ENCODE peak calls at places on chromosome 16, in four cellular contexts. S, T, U and C are unnamed samples. For H3K4me1, the result is how much of the 10 kb centered on the place peaks cover.

GRCh38 chr16:13453938-13454553 is 465.9 kb upstream of the ERCC4 start:
- DNase-seq in S (no peak), T (peak), U (peak), C (peak)

GRCh38 chr16:27179500-27180072 is 23.7 kb upstream of the KDM8 start:
- DNase-seq in S (peak), T (peak), U (peak), C (peak)

GRCh38 chr16:57261806-57262205 is 16.7 kb downstream of the ARL2BP start:
- DNase-seq in S (no peak), T (no peak), U (no peak), C (no peak)

GRCh38 chr16:57846078-57846697 is 43.9 kb upstream of the KIFC3 start:
- DNase-seq in S (no peak), T (no peak), U (no peak), C (peak)

GRCh38 chr16:57726433-57726947 is 9.1 kb upstream of the KATNB1 start:
- DNase-seq in S (no peak), T (no peak), U (no peak), C (no peak)

GRCh38 chr16:84331998-84332780 is 36.1 kb upstream of the ATP2C2 start:
- DNase-seq in S (no peak), T (no peak), U (no peak), C (no peak)

GRCh38 chr16:19555938-19556778 is 655 bp downstream of the VPS35L start:
- DNase-seq in S (peak), T (no peak), U (peak), C (no peak)

GRCh38 chr16:54873081-54873480 is 57.6 kb upstream of the IRX5 start:
- DNase-seq in S (no peak), T (no peak), U (no peak), C (no peak)

GRCh38 chr16:14501331-14502255 is 128.5 kb downstream of the PARN start:
- DNase-seq in S (peak), T (peak), U (peak), C (peak)

GRCh38 chr16:27689711-27690110 is 139.8 kb downstream of the KATNIP start:
- DNase-seq in S (peak), T (no peak), U (no peak), C (no peak)

GRCh38 chr16:4214215-4214621 is 27.7 kb downstream of the SRL start:
- DNase-seq in S (peak), T (no peak), U (no peak), C (no peak)

GRCh38 chr16:66553223-66553622 is 847 bp downstream of the CKLF start:
- DNase-seq in S (no peak), T (no peak), U (no peak), C (peak)

GRCh38 chr16:86457621-86458456 is 52.5 kb upstream of the FOXF1 start:
- DNase-seq in S (peak), T (no peak), U (no peak), C (no peak)

GRCh38 chr16:80667925-80668324 is 127.1 kb downstream of the DYNLRB2 start:
- DNase-seq in S (no peak), T (no peak), U (no peak), C (no peak)

GRCh38 chr16:7113949-7114348 is 218.7 kb upstream of the RBFOX1 start:
- DNase-seq in S (no peak), T (no peak), U (no peak), C (no peak)

GRCh38 chr16:85959686-85960085 is 60.7 kb downstream of the IRF8 start:
- DNase-seq in S (no peak), T (no peak), U (no peak), C (no peak)

GRCh38 chr16:77171750-77172635 is 19.0 kb upstream of the MON1B start:
- DNase-seq in S (peak), T (peak), U (peak), C (peak)

GRCh38 chr16:70804153-70804728 is 3.3 kb upstream of the VAC14 start:
- DNase-seq in S (peak), T (no peak), U (no peak), C (no peak)

GRCh38 chr16:49009204-49009603 is 272.4 kb downstream of the CBLN1 start:
- DNase-seq in S (no peak), T (no peak), U (no peak), C (no peak)

GRCh38 chr16:87582221-87582965 is 19.9 kb upstream of the JPH3 start:
- DNase-seq in S (peak), T (no peak), U (no peak), C (peak)

GRCh38 chr16:19655242-19655777 is 62.7 kb downstream of the KNOP1 start:
- DNase-seq in S (no peak), T (no peak), U (no peak), C (no peak)

GRCh38 chr16:4937782-4938682 is 1.1 kb upstream of the PPL start:
- DNase-seq in S (no peak), T (peak), U (no peak), C (peak)

GRCh38 chr16:73473713-73474112 is 425.8 kb upstream of the ZFHX3 start:
- DNase-seq in S (no peak), T (no peak), U (no peak), C (no peak)

GRCh38 chr16:22099256-22099975 is 7.1 kb downstream of the VWA3A start:
- DNase-seq in S (no peak), T (no peak), U (no peak), C (no peak)

GRCh38 chr16:19757026-19757425 is 39.0 kb downstream of the IQCK start:
- DNase-seq in S (peak), T (no peak), U (no peak), C (no peak)

GRCh38 chr16:89043636-89044393 is 49.8 kb upstream of the ACSF3 start:
- DNase-seq in S (no peak), T (no peak), U (no peak), C (no peak)

GRCh38 chr16:51818342-51818944 is 667.4 kb upstream of the SALL1 start:
- DNase-seq in S (peak), T (peak), U (peak), C (peak)

GRCh38 chr16:54657058-54657708 is 273.5 kb upstream of the IRX5 start:
- DNase-seq in S (no peak), T (no peak), U (no peak), C (peak)

GRCh38 chr16:31423801-31424200 is 4.4 kb downstream of the COX6A2 start:
- DNase-seq in S (no peak), T (no peak), U (no peak), C (no peak)

GRCh38 chr16:46996391-46996790 is 22.9 kb upstream of the DNAJA2 start:
- DNase-seq in S (no peak), T (no peak), U (no peak), C (no peak)

GRCh38 chr16:57083469-57083868 is 8.9 kb upstream of the CPNE2 start:
- DNase-seq in S (no peak), T (no peak), U (no peak), C (no peak)

GRCh38 chr16:57628008-57628781 is at the start of gene ADGRG1:
- DNase-seq in S (peak), T (peak), U (peak), C (peak)

GRCh38 chr16:15507299-15507958 is 73.0 kb downstream of the BMERB1 start:
- DNase-seq in S (peak), T (no peak), U (no peak), C (no peak)

GRCh38 chr16:54400261-54400660 is 113.7 kb upstream of the IRX3 start:
- DNase-seq in S (no peak), T (no peak), U (no peak), C (no peak)

GRCh38 chr16:48432136-48432535 is 46.9 kb upstream of the SIAH1 start:
- DNase-seq in S (no peak), T (no peak), U (no peak), C (no peak)

GRCh38 chr16:87765473-87765775 is 362 bp downstream of the KLHDC4 start:
- DNase-seq in S (peak), T (no peak), U (peak), C (peak)

GRCh38 chr16:35102780-35103403 is 1643.5 kb downstream of the TP53TG3F start:
- DNase-seq in S (no peak), T (no peak), U (peak), C (no peak)

GRCh38 chr16:29806096-29806579 is at the start of gene MAZ:
- DNase-seq in S (peak), T (no peak), U (peak), C (peak)

GRCh38 chr16:50368410-50369132 is at the start of gene BRD7:
- DNase-seq in S (peak), T (peak), U (peak), C (peak)
- TF ChIP-seq CTCF in S (peak), T (peak), U (peak), C (peak)

GRCh38 chr16:2968738-2969544 is at the start of gene PAQR4:
- DNase-seq in S (peak), T (peak), U (peak), C (peak)

GRCh38 chr16:2967721-2968161 is 1.4 kb upstream of the PAQR4 start:
- DNase-seq in S (no peak), T (no peak), U (no peak), C (no peak)

GRCh38 chr16:2967211-2967631 is 1.9 kb upstream of the PAQR4 start:
- DNase-seq in S (no peak), T (no peak), U (no peak), C (no peak)

GRCh38 chr16:2969545-2970521 is 685 bp downstream of the PAQR4 start:
- DNase-seq in S (peak), T (peak), U (peak), C (peak)

DNA sequence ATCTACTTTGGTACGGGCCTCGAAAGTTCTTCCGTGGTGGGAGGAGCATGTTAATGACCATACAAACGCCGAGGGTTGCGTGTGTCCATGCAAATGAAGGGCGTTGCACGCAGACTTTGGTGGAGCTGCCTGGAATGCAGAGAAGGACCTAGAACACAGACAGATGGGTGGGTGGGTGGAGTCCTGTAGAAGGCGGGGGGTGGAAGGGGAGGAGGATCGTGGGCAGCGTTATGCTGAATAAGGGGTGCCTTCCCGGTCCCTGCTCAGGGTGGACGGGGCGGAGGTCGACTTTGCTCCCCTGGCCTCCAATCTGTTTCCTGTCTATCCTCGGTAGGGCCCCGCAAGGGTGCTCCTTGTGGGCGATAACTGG is 795 bp upstream of the PAQR4 start:
- DNase-seq in S (no peak), T (no peak), U (no peak), C (no peak)
- H3K4me1 ChIP-seq in S (under half), T (under half), U (half or more), C (half or more)

GRCh38 chr16:67957622-67958021 is 10.8 kb downstream of the SLC12A4 start:
- DNase-seq in S (no peak), T (no peak), U (no peak), C (peak)

GRCh38 chr16:67962135-67962534 is 6.3 kb downstream of the SLC12A4 start:
- DNase-seq in S (no peak), T (no peak), U (no peak), C (no peak)

GRCh38 chr16:67959930-67960329 is 8.5 kb downstream of the SLC12A4 start:
- DNase-seq in S (no peak), T (no peak), U (no peak), C (peak)

GRCh38 chr16:67961551-67961957 is 6.9 kb downstream of the SLC12A4 start:
- DNase-seq in S (no peak), T (peak), U (no peak), C (peak)

GRCh38 chr16:67959520-67959919 is 8.9 kb downstream of the SLC12A4 start:
- DNase-seq in S (peak), T (no peak), U (peak), C (no peak)
- H3K27ac ChIP-seq in S (peak), T (peak), U (peak), C (no peak)

GRCh38 chr16:11595908-11596504 is 9.3 kb upstream of the LITAF start:
- DNase-seq in S (no peak), T (no peak), U (no peak), C (no peak)

GRCh38 chr16:11596572-11597226 is 10.0 kb upstream of the LITAF start:
- DNase-seq in S (no peak), T (no peak), U (no peak), C (no peak)

GRCh38 chr16:11597268-11597690 is 10.6 kb upstream of the LITAF start:
- DNase-seq in S (no peak), T (no peak), U (no peak), C (peak)

GRCh38 chr16:11599579-11599978 is 12.9 kb upstream of the LITAF start:
- DNase-seq in S (no peak), T (no peak), U (no peak), C (no peak)

GRCh38 chr16:11597737-11598136 is 11.0 kb upstream of the LITAF start:
- DNase-seq in S (no peak), T (no peak), U (no peak), C (no peak)
- TF ChIP-seq CTCF in S (no peak), T (no peak), U (no peak), C (no peak)

GRCh38 chr16:8866118-8866883 is 2.5 kb downstream of the CARHSP1 start:
- DNase-seq in S (no peak), T (peak), U (no peak), C (peak)

GRCh38 chr16:8869212-8869987 is 594 bp upstream of the CARHSP1 start:
- DNase-seq in S (no peak), T (no peak), U (peak), C (no peak)

GRCh38 chr16:8867483-8868271 is 1.1 kb downstream of the CARHSP1 start:
- DNase-seq in S (no peak), T (no peak), U (no peak), C (no peak)

GRCh38 chr16:8866884-8867482 is 1.8 kb downstream of the CARHSP1 start:
- DNase-seq in S (no peak), T (no peak), U (no peak), C (no peak)

GRCh38 chr16:8868272-8869211 is at the start of gene CARHSP1:
- DNase-seq in S (peak), T (peak), U (peak), C (peak)
- H3K4me1 ChIP-seq in S (under half), T (under half), U (half or more), C (half or more)

GRCh38 chr16:81705261-81705660 is 73.8 kb upstream of the PLCG2 start:
- DNase-seq in S (no peak), T (no peak), U (no peak), C (no peak)

GRCh38 chr16:81700780-81701165 is 78.3 kb upstream of the PLCG2 start:
- DNase-seq in S (no peak), T (no peak), U (no peak), C (no peak)

GRCh38 chr16:81701296-81701970 is 77.7 kb upstream of the PLCG2 start:
- DNase-seq in S (no peak), T (no peak), U (no peak), C (no peak)

GRCh38 chr16:81702506-81702905 is 76.6 kb upstream of the PLCG2 start:
- DNase-seq in S (no peak), T (no peak), U (no peak), C (no peak)

GRCh38 chr16:81703177-81704155 is 75.6 kb upstream of the PLCG2 start:
- DNase-seq in S (peak), T (no peak), U (no peak), C (no peak)
- H3K27ac ChIP-seq in S (no peak), T (no peak), U (no peak), C (no peak)